ENCODE peak calls at places on chromosomes 1 and 21, in eight cellular contexts. Q, Y, T, X, F, N, G and K are unnamed samples.

GRCh38 chr1:99682291-99682751 is 36.4 kb downstream of the PALMD start:
- DNase-seq in Q (peak), Y (no peak), T (no peak), X (no peak), F (peak), N (no peak), G (no peak), K (peak)

GRCh38 chr1:116352349-116352813 is 20.7 kb upstream of the ATP1A1 start:
- DNase-seq in Q (no peak), Y (no peak), T (no peak), X (no peak), F (no peak), N (no peak), G (peak), K (no peak)

GRCh38 chr21:46024983-46025860 is 43.7 kb downstream of the COL6A1 start:
- DNase-seq in Q (no peak), Y (no peak), T (no peak), X (no peak), F (peak), N (no peak), G (no peak), K (peak)

GRCh38 chr1:205809942-205810345 is 3.1 kb downstream of the SLC41A1 start:
- DNase-seq in Q (no peak), Y (no peak), T (no peak), X (no peak), F (no peak), N (no peak), G (no peak), K (no peak)

GRCh38 chr1:11822091-11822490 is 16.1 kb downstream of the CLCN6 start:
- DNase-seq in Q (no peak), Y (no peak), T (no peak), X (no peak), F (no peak), N (no peak), G (no peak), K (no peak)

GRCh38 chr21:29827236-29827635 is 112.6 kb downstream of the GRIK1 start:
- DNase-seq in Q (no peak), Y (no peak), T (no peak), X (no peak), F (peak), N (no peak), G (no peak), K (no peak)

GRCh38 chr1:172993640-172994039 is 57.1 kb downstream of the TNFSF18 start:
- DNase-seq in Q (peak), Y (no peak), T (no peak), X (no peak), F (no peak), N (no peak), G (no peak), K (peak)

GRCh38 chr1:154807048-154807591 is 63.0 kb downstream of the KCNN3 start:
- DNase-seq in Q (no peak), Y (no peak), T (no peak), X (no peak), F (no peak), N (no peak), G (no peak), K (no peak)

GRCh38 chr1:40820251-40820797 is 36.7 kb downstream of the KCNQ4 start:
- DNase-seq in Q (no peak), Y (no peak), T (no peak), X (no peak), F (no peak), N (no peak), G (no peak), K (no peak)

GRCh38 chr1:7591565-7591964 is 179.5 kb upstream of the VAMP3 start:
- DNase-seq in Q (no peak), Y (no peak), T (no peak), X (no peak), F (no peak), N (no peak), G (no peak), K (no peak)

GRCh38 chr1:172390620-172391491 is 29.6 kb upstream of the C1orf105 start:
- DNase-seq in Q (no peak), Y (no peak), T (no peak), X (no peak), F (peak), N (no peak), G (no peak), K (peak)

GRCh38 chr21:45450741-45451740 is 46.1 kb downstream of the COL18A1 start:
- DNase-seq in Q (no peak), Y (no peak), T (no peak), X (no peak), F (peak), N (no peak), G (no peak), K (no peak)

GRCh38 chr21:45225741-45226327 is 61.9 kb downstream of the POFUT2 start:
- DNase-seq in Q (no peak), Y (no peak), T (no peak), X (no peak), F (no peak), N (no peak), G (no peak), K (no peak)

GRCh38 chr1:36919491-36920145 is 114.7 kb downstream of the GRIK3 start:
- DNase-seq in Q (no peak), Y (no peak), T (no peak), X (no peak), F (no peak), N (no peak), G (no peak), K (no peak)

GRCh38 chr1:167221126-167221803 is 579 bp downstream of the POU2F1 start:
- DNase-seq in Q (no peak), Y (peak), T (no peak), X (peak), F (no peak), N (no peak), G (peak), K (no peak)

GRCh38 chr1:151024540-151025146 is 11.7 kb upstream of the BNIPL start:
- DNase-seq in Q (peak), Y (peak), T (peak), X (peak), F (peak), N (peak), G (peak), K (peak)

GRCh38 chr1:40307186-40307585 is 9.9 kb downstream of the COL9A2 start:
- DNase-seq in Q (no peak), Y (no peak), T (no peak), X (no peak), F (no peak), N (no peak), G (no peak), K (no peak)

GRCh38 chr1:93489756-93490155 is 41.8 kb downstream of the FNBP1L start:
- DNase-seq in Q (no peak), Y (no peak), T (no peak), X (no peak), F (no peak), N (no peak), G (no peak), K (peak)

GRCh38 chr1:203440780-203441179 is 34.8 kb upstream of the PRELP start:
- DNase-seq in Q (peak), Y (peak), T (no peak), X (peak), F (peak), N (no peak), G (peak), K (peak)

GRCh38 chr1:65308781-65309316 is 494 bp upstream of the DNAJC6 start:
- DNase-seq in Q (no peak), Y (no peak), T (no peak), X (no peak), F (no peak), N (peak), G (no peak), K (no peak)

GRCh38 chr1:36797761-36798160 is 236.6 kb downstream of the GRIK3 start:
- DNase-seq in Q (no peak), Y (no peak), T (no peak), X (no peak), F (no peak), N (no peak), G (no peak), K (no peak)

GRCh38 chr21:15480160-15480559 is 249.6 kb upstream of the USP25 start:
- DNase-seq in Q (no peak), Y (no peak), T (no peak), X (no peak), F (no peak), N (no peak), G (no peak), K (no peak)

GRCh38 chr1:221643404-221644175 is 98.3 kb downstream of the DUSP10 start:
- DNase-seq in Q (no peak), Y (no peak), T (no peak), X (no peak), F (no peak), N (no peak), G (no peak), K (no peak)

GRCh38 chr1:41662061-41662655 is 177.7 kb upstream of the EDN2 start:
- DNase-seq in Q (no peak), Y (peak), T (no peak), X (peak), F (peak), N (peak), G (peak), K (peak)

GRCh38 chr1:153565529-153566374 is at the start of gene S100A2:
- DNase-seq in Q (peak), Y (no peak), T (peak), X (no peak), F (peak), N (no peak), G (peak), K (peak)

GRCh38 chr1:212432163-212432705 is 486 bp upstream of the NENF start:
- DNase-seq in Q (no peak), Y (no peak), T (no peak), X (no peak), F (no peak), N (no peak), G (no peak), K (peak)

GRCh38 chr1:83531910-83532309 is 467.0 kb downstream of the TTLL7 start:
- DNase-seq in Q (no peak), Y (no peak), T (no peak), X (no peak), F (no peak), N (no peak), G (no peak), K (no peak)

GRCh38 chr1:165648919-165649572 is 18.0 kb downstream of the MGST3 start:
- DNase-seq in Q (no peak), Y (no peak), T (no peak), X (no peak), F (no peak), N (no peak), G (no peak), K (no peak)

GRCh38 chr1:51189421-51190073 is 46.5 kb upstream of the RNF11 start:
- DNase-seq in Q (peak), Y (peak), T (peak), X (peak), F (peak), N (peak), G (peak), K (peak)

GRCh38 chr1:42576935-42577334 is 81.3 kb upstream of the PPIH start:
- DNase-seq in Q (no peak), Y (no peak), T (no peak), X (no peak), F (no peak), N (no peak), G (no peak), K (no peak)

GRCh38 chr1:172545349-172546004 is 12.5 kb downstream of the SUCO start:
- DNase-seq in Q (no peak), Y (no peak), T (no peak), X (no peak), F (no peak), N (no peak), G (no peak), K (no peak)

GRCh38 chr1:118136511-118136937 is 48.5 kb downstream of the SPAG17 start:
- DNase-seq in Q (peak), Y (no peak), T (no peak), X (no peak), F (peak), N (no peak), G (peak), K (peak)

GRCh38 chr1:40877681-40878080 is 15.5 kb upstream of the CITED4 start:
- DNase-seq in Q (peak), Y (no peak), T (no peak), X (no peak), F (peak), N (no peak), G (peak), K (peak)

GRCh38 chr21:26170471-26171309 is at the start of gene APP:
- DNase-seq in Q (peak), Y (peak), T (peak), X (peak), F (peak), N (peak), G (peak), K (peak)

GRCh38 chr1:34212673-34213072 is 36.0 kb downstream of the C1orf94 start:
- DNase-seq in Q (no peak), Y (no peak), T (no peak), X (no peak), F (no peak), N (no peak), G (no peak), K (no peak)